ENCODE peak calls at places on chromosomes 11 and 22, in five cellular contexts. X, G, F, M and D are unnamed samples.

GRCh38 chr11:7546324-7546791 is 32.6 kb downstream of the PPFIBP2 start:
- DNase-seq in F (peak; percentile 24), G (no peak), X (no peak), M (no peak), D (no peak)

GRCh38 chr11:85627332-85627997 is at the start of gene DLG2:
- DNase-seq in F (peak; percentile 48), X (peak; percentile 23), G (peak; percentile 19), M (peak; percentile 11), D (no peak)

GRCh38 chr11:89205378-89205777 is 27.7 kb downstream of the TYR start:
- DNase-seq in M (no peak), G (no peak), X (no peak), F (no peak), D (no peak)

GRCh38 chr22:39594411-39594810 is 23.9 kb downstream of the CACNA1I start:
- DNase-seq in M (no peak), F (no peak), G (no peak), X (peak; percentile 51), D (no peak)

GRCh38 chr11:70430122-70430521 is 31.8 kb downstream of the CTTN start:
- DNase-seq in X (no peak), G (no peak), M (no peak), F (no peak), D (no peak)

GRCh38 chr11:112999518-112999917 is 38.3 kb downstream of the NCAM1 start:
- DNase-seq in X (no peak), F (no peak), G (no peak), M (no peak), D (no peak)

GRCh38 chr11:83643115-83643514 is 356.9 kb upstream of the CCDC90B start:
- DNase-seq in M (no peak), F (no peak), G (no peak), X (no peak), D (no peak)

GRCh38 chr11:88266157-88266556 is 71.4 kb downstream of the CTSC start:
- DNase-seq in M (no peak), F (no peak), X (no peak), G (no peak), D (no peak)

GRCh38 chr11:73137262-73137941 is 4.7 kb downstream of the FCHSD2 start:
- DNase-seq in X (no peak), F (no peak), G (peak; percentile 51), M (no peak), D (no peak)

GRCh38 chr11:126268361-126268707 is 361 bp downstream of the SRPRA start:
- DNase-seq in F (no peak), X (peak; percentile 55), M (no peak), G (peak; percentile 12), D (no peak)

GRCh38 chr11:119461250-119461963 is 38.4 kb upstream of the THY1 start:
- DNase-seq in M (no peak), X (peak; percentile 19), G (no peak), F (no peak), D (no peak)

GRCh38 chr11:119459293-119459976 is 36.5 kb upstream of the THY1 start:
- DNase-seq in F (no peak), X (no peak), G (no peak), M (no peak), D (no peak)

GRCh38 chr11:119460582-119460981 is 37.6 kb upstream of the THY1 start:
- DNase-seq in X (no peak), F (peak; percentile 97), M (no peak), G (peak; percentile 35), D (no peak)

GRCh38 chr11:119460130-119460529 is 37.2 kb upstream of the THY1 start:
- DNase-seq in X (peak; percentile 32), M (no peak), G (no peak), F (no peak), D (no peak)
- H3K4me3 ChIP-seq in X (no peak overlapping the region), M (no peak overlapping the region), G (no peak overlapping the region), F (no peak overlapping the region), D (no peak overlapping the region)

GRCh38 chr11:13207270-13207664 is 70.3 kb upstream of the BMAL1 start:
- DNase-seq in G (no peak), F (no peak), M (no peak), X (peak; percentile 35), D (no peak)
- TF ChIP-seq CTCF in G (no peak), F (peak; percentile 33), M (peak; percentile 33), X (peak; percentile 44), D (no peak)

GRCh38 chr11:63762662-63763505 is 5.7 kb downstream of the ZFTA start:
- DNase-seq in G (no peak), F (no peak), X (peak; percentile 71), M (no peak), D (no peak)
- H3K4me3 ChIP-seq in G (no peak overlapping the region), F (no peak overlapping the region), X (peak overlapping the region; percentile 99), M (no peak overlapping the region), D (no peak overlapping the region)

DNA sequence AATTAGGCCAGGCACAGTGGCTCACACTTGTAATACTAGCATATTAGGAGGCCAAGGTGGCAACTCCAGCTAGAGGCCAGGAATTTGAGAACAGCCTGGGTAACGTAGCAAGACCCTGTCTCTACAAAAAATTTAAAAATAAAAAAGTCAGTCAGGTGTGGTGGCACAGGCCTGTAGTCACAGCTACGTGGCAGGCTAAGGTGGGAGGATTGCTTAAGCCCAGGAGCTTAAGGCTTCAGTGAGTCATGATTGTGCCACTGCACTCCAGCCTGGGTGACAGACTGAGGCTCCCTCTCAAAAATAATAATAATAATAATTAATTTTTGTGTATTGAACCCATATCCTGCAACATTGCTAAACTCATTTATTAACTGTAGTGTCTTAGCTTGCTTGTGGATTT is 15.3 kb upstream of the TRIM29 start:
- DNase-seq in X (no peak), M (no peak), F (no peak), G (no peak), D (no peak)
- TF ChIP-seq CTCF in X (no peak), M (no peak), F (no peak), G (no peak), D (no peak)